ENCODE peak calls at places on chromosomes 12 and 14, in nine cellular contexts. P is bronchial epithelial cell, V is mesendoderm, U is astrocyte of the spinal cord, D is NB4, I is right lobe of liver, H is sigmoid colon, F is thoracic aorta, X is cardiac fibroblast. C is an unnamed sample.

GRCh38 chr12:20097561-20097960 is 270.8 kb upstream of the PDE3A start:
- DNase-seq in P (no peak), V (no peak), U (peak; percentile 55), D (no peak), I (no peak), H (no peak), F (no peak), X (peak; percentile 82), C (peak; percentile 55)

GRCh38 chr12:84986586-84986985 is 49.5 kb downstream of the TSPAN19 start:
- DNase-seq in P (no peak), V (no peak), U (no peak), D (no peak), I (no peak), H (no peak), F (no peak), X (peak; percentile 9), C (no peak)

GRCh38 chr12:51869490-51869865 is 18.4 kb upstream of the ANKRD33 start:
- DNase-seq in P (no peak), V (no peak), U (no peak), D (no peak), I (no peak), H (no peak), F (no peak), X (no peak), C (no peak)

GRCh38 chr14:23078692-23079116 is 16.2 kb downstream of the ACIN1 start:
- DNase-seq in P (peak; percentile 94), V (peak; percentile 68), U (peak; percentile 91), D (peak; percentile 79), I (peak; percentile 76), H (peak; percentile 92), F (peak; percentile 47), X (peak; percentile 98), C (no peak)

GRCh38 chr12:105805730-105806390 is 332.9 kb downstream of the NUAK1 start:
- DNase-seq in P (peak; percentile 58), V (no peak), U (no peak), D (no peak), I (no peak), H (no peak), F (no peak), X (no peak), C (no peak)

GRCh38 chr12:40015360-40015759 is 90.5 kb downstream of the SLC2A13 start:
- DNase-seq in P (peak; percentile 61), V (peak; percentile 43), U (no peak), D (peak; percentile 26), I (no peak), H (no peak), F (no peak), X (peak; percentile 18), C (no peak)

GRCh38 chr14:91244501-91244901 is at the start of gene GPR68:
- DNase-seq in P (no peak), V (no peak), U (peak; percentile 74), D (peak; percentile 75), I (no peak), H (peak; percentile 84), F (no peak), X (peak; percentile 50), C (no peak)

GRCh38 chr12:78880078-78880477 is 15.5 kb downstream of the SYT1 start:
- DNase-seq in P (peak; percentile 57), V (peak; percentile 80), U (no peak), D (no peak), I (no peak), H (no peak), F (no peak), X (peak; percentile 59), C (no peak)

GRCh38 chr12:67243260-67243659 is 25.9 kb upstream of the CAND1 start:
- DNase-seq in P (no peak), V (no peak), U (no peak), D (no peak), I (no peak), H (no peak), F (no peak), X (no peak), C (no peak)

GRCh38 chr12:57215065-57215464 is 1.5 kb upstream of the NXPH4 start:
- DNase-seq in P (no peak), V (no peak), U (no peak), D (no peak), I (no peak), H (no peak), F (no peak), X (no peak), C (no peak)

GRCh38 chr12:68792952-68793351 is 15.0 kb upstream of the MDM2 start:
- DNase-seq in P (peak; percentile 76), V (peak; percentile 65), U (peak; percentile 22), D (peak; percentile 86), I (no peak), H (no peak), F (no peak), X (peak; percentile 64), C (peak; percentile 81)

GRCh38 chr14:72514660-72515025 is 379.3 kb downstream of the DPF3 start:
- DNase-seq in P (no peak), V (no peak), U (no peak), D (no peak), I (no peak), H (no peak), F (no peak), X (no peak), C (no peak)

GRCh38 chr14:96638041-96638855 is 136.1 kb downstream of the PAPOLA start:
- DNase-seq in P (no peak), V (no peak), U (no peak), D (no peak), I (no peak), H (no peak), F (no peak), X (no peak), C (no peak)

GRCh38 chr14:96639550-96639949 is 137.4 kb downstream of the PAPOLA start:
- DNase-seq in P (no peak), V (no peak), U (no peak), D (no peak), I (no peak), H (no peak), F (no peak), X (no peak), C (no peak)

GRCh38 chr14:96634896-96635295 is 132.7 kb downstream of the PAPOLA start:
- DNase-seq in P (no peak), V (no peak), U (no peak), D (no peak), I (no peak), H (no peak), F (no peak), X (no peak), C (no peak)

GRCh38 chr14:96635850-96636249 is 133.7 kb downstream of the PAPOLA start:
- DNase-seq in P (no peak), V (no peak), U (no peak), D (no peak), I (no peak), H (no peak), F (no peak), X (no peak), C (no peak)

GRCh38 chr14:96637521-96637920 is 135.3 kb downstream of the PAPOLA start:
- DNase-seq in P (no peak), V (no peak), U (no peak), D (no peak), I (no peak), H (no peak), F (no peak), X (no peak), C (no peak)
- H3K4me3 ChIP-seq in P (no peak overlapping the region), V (no peak overlapping the region), U (no peak overlapping the region), D (no peak overlapping the region), I (no peak overlapping the region), H (no peak overlapping the region), F (no peak overlapping the region), X (no peak overlapping the region), C (no peak overlapping the region)

DNA sequence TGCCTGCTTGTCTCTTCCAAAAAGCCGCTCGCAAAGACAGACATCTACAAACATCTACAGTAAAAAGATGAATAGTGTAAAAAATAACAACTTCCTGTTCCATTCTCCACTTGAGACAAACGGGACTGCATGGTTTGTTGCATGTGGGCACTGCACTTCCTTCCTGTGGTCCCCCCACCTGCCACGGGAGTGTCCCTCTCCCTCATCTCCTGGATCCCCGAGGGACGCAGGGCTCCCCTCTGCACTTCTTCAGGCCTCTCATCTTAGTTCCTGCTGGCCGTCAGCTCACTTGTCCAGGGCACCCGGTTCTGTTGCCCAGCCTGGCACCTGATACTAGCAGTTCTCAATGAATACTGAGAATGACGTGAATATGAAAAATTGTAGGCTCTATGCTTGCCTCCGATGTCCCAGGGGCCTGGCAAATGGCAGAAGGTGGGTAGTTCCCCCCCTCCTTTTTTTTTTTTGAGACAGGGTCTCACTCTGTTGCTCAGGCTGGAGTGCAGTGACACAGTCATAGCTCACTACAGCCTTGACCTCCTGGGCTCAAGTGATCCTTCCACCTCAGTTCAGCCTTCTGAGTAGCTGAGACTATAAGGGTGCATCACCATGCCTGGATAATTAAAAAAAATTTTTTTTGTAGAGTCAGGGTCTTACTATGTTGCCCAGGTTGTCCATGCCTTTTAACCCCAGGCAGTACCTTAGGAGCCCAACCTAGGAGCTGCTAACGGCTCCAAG is 3.5 kb upstream of the KLC1 start:
- DNase-seq in P (no peak), V (no peak), U (no peak), D (peak; percentile 61), I (no peak), H (no peak), F (no peak), X (no peak), C (peak; percentile 60)
- H3K4me3 ChIP-seq in P (no peak overlapping the region), V (no peak overlapping the region), U (no peak overlapping the region), D (no peak overlapping the region), I (no peak overlapping the region), H (no peak overlapping the region), F (peak overlapping the region; percentile 44), X (no peak overlapping the region), C (no peak overlapping the region)

GRCh38 chr14:95485222-95485819 is 31.1 kb downstream of the SYNE3 start:
- DNase-seq in P (no peak), V (peak; percentile 72), U (no peak), D (no peak), I (no peak), H (no peak), F (no peak), X (no peak), C (no peak)
- H3K4me3 ChIP-seq in P (no peak overlapping the region), V (no peak overlapping the region), U (no peak overlapping the region), D (no peak overlapping the region), I (no peak overlapping the region), H (no peak overlapping the region), F (no peak overlapping the region), X (no peak overlapping the region), C (no peak overlapping the region)

GRCh38 chr12:52918784-52919183 is 13.9 kb upstream of the KRT8 start:
- DNase-seq in P (no peak), V (no peak), U (no peak), D (no peak), I (no peak), H (no peak), F (no peak), X (no peak), C (no peak)

GRCh38 chr12:52916225-52916624 is 11.3 kb upstream of the KRT8 start:
- DNase-seq in P (no peak), V (no peak), U (no peak), D (no peak), I (no peak), H (no peak), F (no peak), X (no peak), C (no peak)

GRCh38 chr12:52917800-52918199 is 12.9 kb upstream of the KRT8 start:
- DNase-seq in P (no peak), V (no peak), U (no peak), D (no peak), I (no peak), H (no peak), F (no peak), X (no peak), C (no peak)

GRCh38 chr12:52920937-52921336 is 16.1 kb upstream of the KRT8 start:
- DNase-seq in P (no peak), V (peak; percentile 96), U (no peak), D (no peak), I (no peak), H (no peak), F (no peak), X (no peak), C (no peak)

GRCh38 chr12:52918351-52918750 is 13.5 kb upstream of the KRT8 start:
- DNase-seq in P (no peak), V (peak; percentile 86), U (no peak), D (no peak), I (no peak), H (no peak), F (no peak), X (no peak), C (no peak)
- H3K4me3 ChIP-seq in P (no peak overlapping the region), V (no peak overlapping the region), U (no peak overlapping the region), D (no peak overlapping the region), I (no peak overlapping the region), H (no peak overlapping the region), F (no peak overlapping the region), X (no peak overlapping the region), C (no peak overlapping the region)